ENCODE peak calls at places on chromosomes 7 and 10, in ten cellular contexts. One of them, this sample, is unnamed.

GRCh38 chr10:3774814-3775670 is 10.0 kb downstream of the KLF6 start:
- DNase-seq in NCI-H1092: no peak
- DNase-seq in heart right ventricle: peak; percentile 50
- DNase-seq in NCI-H510A treated with DMSO at 0.1 percent for 48 hours: no peak
- DNase-seq in RKO: peak; percentile 95
- DNase-seq in endothelial cell: no peak
- DNase-seq in kidney tubule cell: peak; percentile 87
- DNase-seq in GM20000: no peak
- DNase-seq in CD8-positive, alpha-beta memory T cell: no peak
- DNase-seq in hepatic stellate cell: peak; percentile 53
- DNase-seq in this sample: no peak

GRCh38 chr7:130490888-130491771 is 755 bp upstream of the MEST start:
- DNase-seq in NCI-H1092: no peak
- DNase-seq in heart right ventricle: peak; percentile 29
- DNase-seq in NCI-H510A treated with DMSO at 0.1 percent for 48 hours: no peak
- DNase-seq in RKO: no peak
- DNase-seq in endothelial cell: peak; percentile 71
- DNase-seq in kidney tubule cell: peak; percentile 25
- DNase-seq in GM20000: peak; percentile 61
- DNase-seq in CD8-positive, alpha-beta memory T cell: peak; percentile 64
- DNase-seq in hepatic stellate cell: peak; percentile 44
- DNase-seq in this sample: peak; percentile 56

GRCh38 chr10:71423936-71424335 is 27.2 kb downstream of the CDH23 start:
- DNase-seq in NCI-H1092: no peak
- DNase-seq in heart right ventricle: no peak
- DNase-seq in NCI-H510A treated with DMSO at 0.1 percent for 48 hours: no peak
- DNase-seq in RKO: no peak
- DNase-seq in endothelial cell: no peak
- DNase-seq in kidney tubule cell: no peak
- DNase-seq in GM20000: no peak
- DNase-seq in CD8-positive, alpha-beta memory T cell: no peak
- DNase-seq in hepatic stellate cell: no peak
- DNase-seq in this sample: no peak

GRCh38 chr7:155483868-155484325 is 26.0 kb downstream of the EN2 start:
- DNase-seq in NCI-H1092: no peak
- DNase-seq in heart right ventricle: no peak
- DNase-seq in NCI-H510A treated with DMSO at 0.1 percent for 48 hours: no peak
- DNase-seq in RKO: no peak
- DNase-seq in endothelial cell: no peak
- DNase-seq in kidney tubule cell: no peak
- DNase-seq in GM20000: no peak
- DNase-seq in CD8-positive, alpha-beta memory T cell: no peak
- DNase-seq in hepatic stellate cell: no peak
- DNase-seq in this sample: peak; percentile 34

GRCh38 chr7:116173051-116174028 is 37.0 kb upstream of the TES start:
- DNase-seq in NCI-H1092: peak; percentile 28
- DNase-seq in heart right ventricle: peak; percentile 28
- DNase-seq in NCI-H510A treated with DMSO at 0.1 percent for 48 hours: peak; percentile 24
- DNase-seq in RKO: peak; percentile 81
- DNase-seq in endothelial cell: peak; percentile 25
- DNase-seq in kidney tubule cell: peak; percentile 70
- DNase-seq in GM20000: peak; percentile 40
- DNase-seq in CD8-positive, alpha-beta memory T cell: peak; percentile 52
- DNase-seq in hepatic stellate cell: no peak
- DNase-seq in this sample: peak; percentile 69

GRCh38 chr10:104056619-104057273 is 28.9 kb downstream of the COL17A1 start:
- DNase-seq in NCI-H1092: no peak
- DNase-seq in heart right ventricle: no peak
- DNase-seq in NCI-H510A treated with DMSO at 0.1 percent for 48 hours: no peak
- DNase-seq in RKO: no peak
- DNase-seq in endothelial cell: no peak
- DNase-seq in kidney tubule cell: no peak
- DNase-seq in GM20000: no peak
- DNase-seq in CD8-positive, alpha-beta memory T cell: no peak
- DNase-seq in hepatic stellate cell: no peak
- DNase-seq in this sample: no peak

GRCh38 chr10:60958892-60959601 is 15.1 kb upstream of the RHOBTB1 start:
- DNase-seq in NCI-H1092: no peak
- DNase-seq in heart right ventricle: no peak
- DNase-seq in NCI-H510A treated with DMSO at 0.1 percent for 48 hours: no peak
- DNase-seq in RKO: no peak
- DNase-seq in endothelial cell: no peak
- DNase-seq in kidney tubule cell: no peak
- DNase-seq in GM20000: no peak
- DNase-seq in CD8-positive, alpha-beta memory T cell: no peak
- DNase-seq in hepatic stellate cell: no peak
- DNase-seq in this sample: no peak

GRCh38 chr10:90959826-90960225 is 38.9 kb upstream of the ANKRD1 start:
- DNase-seq in NCI-H1092: no peak
- DNase-seq in heart right ventricle: no peak
- DNase-seq in NCI-H510A treated with DMSO at 0.1 percent for 48 hours: no peak
- DNase-seq in RKO: no peak
- DNase-seq in endothelial cell: no peak
- DNase-seq in kidney tubule cell: no peak
- DNase-seq in GM20000: no peak
- DNase-seq in CD8-positive, alpha-beta memory T cell: no peak
- DNase-seq in hepatic stellate cell: no peak
- DNase-seq in this sample: no peak

GRCh38 chr7:1231214-1232102 is 1.2 kb upstream of the UNCX start:
- DNase-seq in NCI-H1092: no peak
- DNase-seq in heart right ventricle: no peak
- DNase-seq in NCI-H510A treated with DMSO at 0.1 percent for 48 hours: no peak
- DNase-seq in RKO: no peak
- DNase-seq in endothelial cell: no peak
- DNase-seq in kidney tubule cell: no peak
- DNase-seq in GM20000: no peak
- DNase-seq in CD8-positive, alpha-beta memory T cell: no peak
- DNase-seq in hepatic stellate cell: no peak
- DNase-seq in this sample: no peak

GRCh38 chr10:86253171-86254072 is 113.2 kb downstream of the GRID1 start:
- DNase-seq in NCI-H1092: no peak
- DNase-seq in heart right ventricle: no peak
- DNase-seq in NCI-H510A treated with DMSO at 0.1 percent for 48 hours: peak; percentile 59
- DNase-seq in RKO: no peak
- DNase-seq in endothelial cell: no peak
- DNase-seq in kidney tubule cell: peak; percentile 33
- DNase-seq in GM20000: no peak
- DNase-seq in CD8-positive, alpha-beta memory T cell: no peak
- DNase-seq in hepatic stellate cell: no peak
- DNase-seq in this sample: peak; percentile 25

GRCh38 chr7:115782716-115783460 is 247.7 kb downstream of the TFEC start:
- DNase-seq in NCI-H1092: peak; percentile 43
- DNase-seq in heart right ventricle: no peak
- DNase-seq in NCI-H510A treated with DMSO at 0.1 percent for 48 hours: no peak
- DNase-seq in RKO: no peak
- DNase-seq in endothelial cell: no peak
- DNase-seq in kidney tubule cell: no peak
- DNase-seq in GM20000: no peak
- DNase-seq in CD8-positive, alpha-beta memory T cell: no peak
- DNase-seq in hepatic stellate cell: no peak
- DNase-seq in this sample: peak; percentile 57

GRCh38 chr10:53088956-53089355 is 316.4 kb upstream of the MBL2 start:
- DNase-seq in NCI-H1092: no peak
- DNase-seq in heart right ventricle: no peak
- DNase-seq in NCI-H510A treated with DMSO at 0.1 percent for 48 hours: no peak
- DNase-seq in RKO: no peak
- DNase-seq in endothelial cell: no peak
- DNase-seq in kidney tubule cell: no peak
- DNase-seq in GM20000: no peak
- DNase-seq in CD8-positive, alpha-beta memory T cell: no peak
- DNase-seq in hepatic stellate cell: no peak
- DNase-seq in this sample: no peak

GRCh38 chr10:89684604-89685003 is 16.8 kb upstream of the KIF20B start:
- DNase-seq in NCI-H1092: no peak
- DNase-seq in heart right ventricle: no peak
- DNase-seq in NCI-H510A treated with DMSO at 0.1 percent for 48 hours: no peak
- DNase-seq in RKO: no peak
- DNase-seq in endothelial cell: no peak
- DNase-seq in kidney tubule cell: peak; percentile 15
- DNase-seq in GM20000: no peak
- DNase-seq in CD8-positive, alpha-beta memory T cell: no peak
- DNase-seq in hepatic stellate cell: no peak
- DNase-seq in this sample: no peak

GRCh38 chr10:77811831-77812430 is 114.6 kb downstream of the DLG5 start:
- DNase-seq in NCI-H1092: no peak
- DNase-seq in heart right ventricle: no peak
- DNase-seq in NCI-H510A treated with DMSO at 0.1 percent for 48 hours: no peak
- DNase-seq in RKO: no peak
- DNase-seq in endothelial cell: no peak
- DNase-seq in kidney tubule cell: no peak
- DNase-seq in GM20000: no peak
- DNase-seq in CD8-positive, alpha-beta memory T cell: no peak
- DNase-seq in hepatic stellate cell: no peak
- DNase-seq in this sample: no peak

GRCh38 chr10:15515207-15515606 is 144.1 kb upstream of the FAM171A1 start:
- DNase-seq in NCI-H1092: no peak
- DNase-seq in heart right ventricle: no peak
- DNase-seq in NCI-H510A treated with DMSO at 0.1 percent for 48 hours: no peak
- DNase-seq in RKO: no peak
- DNase-seq in endothelial cell: no peak
- DNase-seq in kidney tubule cell: no peak
- DNase-seq in GM20000: no peak
- DNase-seq in CD8-positive, alpha-beta memory T cell: no peak
- DNase-seq in hepatic stellate cell: no peak
- DNase-seq in this sample: no peak

GRCh38 chr7:149733554-149734513 is 39.6 kb downstream of the ZNF467 start:
- DNase-seq in NCI-H1092: no peak
- DNase-seq in heart right ventricle: no peak
- DNase-seq in NCI-H510A treated with DMSO at 0.1 percent for 48 hours: no peak
- DNase-seq in RKO: no peak
- DNase-seq in endothelial cell: no peak
- DNase-seq in kidney tubule cell: no peak
- DNase-seq in GM20000: no peak
- DNase-seq in CD8-positive, alpha-beta memory T cell: no peak
- DNase-seq in hepatic stellate cell: no peak
- DNase-seq in this sample: no peak

GRCh38 chr7:99102809-99103690 is 40.9 kb downstream of the SMURF1 start:
- DNase-seq in NCI-H1092: no peak
- DNase-seq in heart right ventricle: no peak
- DNase-seq in NCI-H510A treated with DMSO at 0.1 percent for 48 hours: no peak
- DNase-seq in RKO: peak; percentile 78
- DNase-seq in endothelial cell: no peak
- DNase-seq in kidney tubule cell: peak; percentile 33
- DNase-seq in GM20000: no peak
- DNase-seq in CD8-positive, alpha-beta memory T cell: no peak
- DNase-seq in hepatic stellate cell: peak; percentile 56
- DNase-seq in this sample: no peak

GRCh38 chr10:103983367-103983911 is 16.5 kb downstream of the SLK start:
- DNase-seq in NCI-H1092: no peak
- DNase-seq in heart right ventricle: no peak
- DNase-seq in NCI-H510A treated with DMSO at 0.1 percent for 48 hours: no peak
- DNase-seq in RKO: no peak
- DNase-seq in endothelial cell: no peak
- DNase-seq in kidney tubule cell: peak; percentile 9
- DNase-seq in GM20000: peak; percentile 40
- DNase-seq in CD8-positive, alpha-beta memory T cell: peak; percentile 43
- DNase-seq in hepatic stellate cell: no peak
- DNase-seq in this sample: no peak

GRCh38 chr10:13371879-13372470 is 23.9 kb upstream of the SEPHS1 start:
- DNase-seq in NCI-H1092: peak; percentile 55
- DNase-seq in heart right ventricle: peak; percentile 68
- DNase-seq in NCI-H510A treated with DMSO at 0.1 percent for 48 hours: peak; percentile 87
- DNase-seq in RKO: peak; percentile 90
- DNase-seq in endothelial cell: peak; percentile 82
- DNase-seq in kidney tubule cell: peak; percentile 83
- DNase-seq in GM20000: peak; percentile 91
- DNase-seq in CD8-positive, alpha-beta memory T cell: peak; percentile 68
- DNase-seq in hepatic stellate cell: peak; percentile 87
- DNase-seq in this sample: peak; percentile 38

GRCh38 chr7:151060416-151061234 is 1.2 kb downstream of the SLC4A2 start:
- DNase-seq in NCI-H1092: no peak
- DNase-seq in heart right ventricle: no peak
- DNase-seq in NCI-H510A treated with DMSO at 0.1 percent for 48 hours: no peak
- DNase-seq in RKO: peak; percentile 89
- DNase-seq in endothelial cell: no peak
- DNase-seq in kidney tubule cell: peak; percentile 80
- DNase-seq in GM20000: peak; percentile 56
- DNase-seq in CD8-positive, alpha-beta memory T cell: peak; percentile 18
- DNase-seq in hepatic stellate cell: peak; percentile 63
- DNase-seq in this sample: peak; percentile 22

GRCh38 chr10:106436123-106436740 is 728.3 kb downstream of the SORCS1 start:
- DNase-seq in NCI-H1092: no peak
- DNase-seq in heart right ventricle: no peak
- DNase-seq in NCI-H510A treated with DMSO at 0.1 percent for 48 hours: no peak
- DNase-seq in RKO: no peak
- DNase-seq in endothelial cell: no peak
- DNase-seq in kidney tubule cell: peak; percentile 36
- DNase-seq in GM20000: no peak
- DNase-seq in CD8-positive, alpha-beta memory T cell: no peak
- DNase-seq in hepatic stellate cell: no peak
- DNase-seq in this sample: no peak

GRCh38 chr7:141754939-141755338 is 9.0 kb upstream of the TAS2R3 start:
- DNase-seq in NCI-H1092: peak; percentile 17
- DNase-seq in heart right ventricle: no peak
- DNase-seq in NCI-H510A treated with DMSO at 0.1 percent for 48 hours: peak; percentile 8
- DNase-seq in RKO: peak; percentile 60
- DNase-seq in endothelial cell: peak; percentile 35
- DNase-seq in kidney tubule cell: peak; percentile 35
- DNase-seq in GM20000: peak; percentile 8
- DNase-seq in CD8-positive, alpha-beta memory T cell: peak; percentile 14
- DNase-seq in hepatic stellate cell: no peak
- DNase-seq in this sample: no peak

GRCh38 chr7:79590571-79591274 is 137.3 kb upstream of the MAGI2 start:
- DNase-seq in NCI-H1092: no peak
- DNase-seq in heart right ventricle: no peak
- DNase-seq in NCI-H510A treated with DMSO at 0.1 percent for 48 hours: no peak
- DNase-seq in RKO: no peak
- DNase-seq in endothelial cell: no peak
- DNase-seq in kidney tubule cell: no peak
- DNase-seq in GM20000: no peak
- DNase-seq in CD8-positive, alpha-beta memory T cell: no peak
- DNase-seq in hepatic stellate cell: no peak
- DNase-seq in this sample: peak; percentile 75

GRCh38 chr7:106374437-106374836 is 89.7 kb upstream of the NAMPT start:
- DNase-seq in NCI-H1092: no peak
- DNase-seq in heart right ventricle: no peak
- DNase-seq in NCI-H510A treated with DMSO at 0.1 percent for 48 hours: no peak
- DNase-seq in RKO: no peak
- DNase-seq in endothelial cell: no peak
- DNase-seq in kidney tubule cell: no peak
- DNase-seq in GM20000: no peak
- DNase-seq in CD8-positive, alpha-beta memory T cell: no peak
- DNase-seq in hepatic stellate cell: no peak
- DNase-seq in this sample: no peak

GRCh38 chr10:17276756-17277424 is 48.8 kb downstream of the VIM start:
- DNase-seq in NCI-H1092: no peak
- DNase-seq in heart right ventricle: no peak
- DNase-seq in NCI-H510A treated with DMSO at 0.1 percent for 48 hours: no peak
- DNase-seq in RKO: no peak
- DNase-seq in endothelial cell: no peak
- DNase-seq in kidney tubule cell: no peak
- DNase-seq in GM20000: no peak
- DNase-seq in CD8-positive, alpha-beta memory T cell: no peak
- DNase-seq in hepatic stellate cell: no peak
- DNase-seq in this sample: no peak